ENCODE peak calls at places on chromosomes 11 and 22, in five cellular contexts. Q is body of pancreas, E is IMR-90, B is K562, L is right lobe of liver. J is an unnamed sample.

GRCh38 chr11:33195391-33196190 is 34.3 kb upstream of the CSTF3 start:
- DNase-seq in E (peak; percentile 67), Q (no peak), L (no peak), B (no peak), J (no peak)

GRCh38 chr11:12640926-12641849 is 33.0 kb upstream of the TEAD1 start:
- DNase-seq in L (no peak), B (no peak), E (no peak), Q (no peak), J (peak; percentile 15)

GRCh38 chr11:112417339-112417738 is 156.7 kb upstream of the PLET1 start:
- DNase-seq in E (no peak), L (no peak), B (no peak), Q (no peak), J (no peak)

GRCh38 chr22:47023871-47024270 is 261.4 kb downstream of the TBC1D22A start:
- DNase-seq in Q (no peak), L (no peak), B (no peak), E (no peak), J (no peak)

GRCh38 chr11:97259434-97259833 is 869.6 kb downstream of the JRKL start:
- DNase-seq in B (no peak), Q (no peak), L (no peak), E (no peak), J (no peak)

GRCh38 chr11:45361551-45361950 is 75.4 kb upstream of the SYT13 start:
- DNase-seq in L (no peak), B (no peak), E (no peak), Q (no peak), J (no peak)

GRCh38 chr11:19935507-19935906 is 222.9 kb downstream of the NAV2 start:
- DNase-seq in B (no peak), Q (no peak), L (no peak), E (peak; percentile 86), J (peak; percentile 47)

GRCh38 chr11:120296554-120296953 is 28.5 kb upstream of the TLCD5 start:
- DNase-seq in E (no peak), Q (no peak), L (no peak), B (no peak), J (no peak)

GRCh38 chr11:9002920-9003572 is 755 bp downstream of the NRIP3 start:
- DNase-seq in B (no peak), E (no peak), L (no peak), Q (no peak), J (no peak)

GRCh38 chr11:20821046-20821445 is 151.7 kb downstream of the NELL1 start:
- DNase-seq in Q (no peak), L (no peak), E (no peak), B (no peak), J (no peak)

GRCh38 chr22:50656122-50657070 is 16.2 kb upstream of the SHANK3 start:
- DNase-seq in L (peak; percentile 48), E (peak; percentile 61), B (no peak), Q (no peak), J (peak; percentile 63)

GRCh38 chr22:39462443-39463147 is 5.8 kb downstream of the MGAT3 start:
- DNase-seq in Q (no peak), E (no peak), L (peak; percentile 40), B (peak; percentile 52), J (no peak)

GRCh38 chr11:123300874-123301695 is 106.0 kb upstream of the CLMP start:
- DNase-seq in Q (no peak), L (no peak), B (no peak), E (peak; percentile 68), J (no peak)

GRCh38 chr11:35362571-35362980 is 56.8 kb downstream of the SLC1A2 start:
- DNase-seq in L (no peak), E (peak; percentile 46), Q (no peak), B (no peak), J (no peak)

GRCh38 chr11:75429902-75430691 is 2.9 kb downstream of the KLHL35 start:
- DNase-seq in E (peak; percentile 63), B (no peak), L (no peak), Q (peak; percentile 77), J (no peak)

GRCh38 chr11:134512061-134512460 is 100.0 kb upstream of the B3GAT1 start:
- DNase-seq in E (no peak), B (no peak), L (no peak), Q (no peak), J (no peak)

GRCh38 chr22:43698403-43698802 is 113.7 kb downstream of the EFCAB6 start:
- DNase-seq in B (no peak), L (no peak), Q (no peak), E (no peak), J (no peak)

GRCh38 chr11:123576501-123576900 is 77.9 kb downstream of the SCN3B start:
- DNase-seq in E (no peak), B (no peak), Q (no peak), L (no peak), J (no peak)

GRCh38 chr11:28759311-28759710 is 651.1 kb downstream of the METTL15 start:
- DNase-seq in L (no peak), B (no peak), Q (no peak), E (peak; percentile 59), J (no peak)

GRCh38 chr11:548700-549603 is 11.6 kb downstream of the LMNTD2 start:
- DNase-seq in E (no peak), Q (no peak), L (no peak), B (no peak), J (no peak)

GRCh38 chr11:3338569-3339565 is 40.1 kb downstream of the ZNF195 start:
- DNase-seq in L (no peak), Q (no peak), B (no peak), E (no peak), J (no peak)

GRCh38 chr11:122758974-122759373 is 79.3 kb upstream of the CRTAM start:
- DNase-seq in B (no peak), L (no peak), Q (no peak), E (peak; percentile 18), J (no peak)

GRCh38 chr11:1053121-1053901 is 16.8 kb upstream of the MUC6 start:
- DNase-seq in Q (no peak), E (no peak), L (no peak), B (peak; percentile 50), J (no peak)

GRCh38 chr11:114291381-114291780 is 4.8 kb upstream of the NNMT start:
- DNase-seq in B (no peak), E (peak; percentile 66), Q (no peak), L (peak; percentile 45), J (no peak)

GRCh38 chr11:118975771-118976709 is 4.5 kb downstream of the FOXR1 start:
- DNase-seq in B (no peak), Q (peak; percentile 19), E (no peak), L (no peak), J (no peak)

GRCh38 chr22:36611241-36611976 is 82.4 kb upstream of the EIF3D start:
- DNase-seq in B (no peak), Q (peak; percentile 85), E (no peak), L (no peak), J (no peak)

GRCh38 chr22:20867179-20868099 is 8.6 kb downstream of the SNAP29 start:
- DNase-seq in Q (peak; percentile 34), E (peak; percentile 46), B (peak; percentile 99), L (peak; percentile 89), J (no peak)
- TF ChIP-seq POLR2A in Q (no peak), E (no peak), B (no peak), L (peak; percentile 84), J (no peak)

DNA sequence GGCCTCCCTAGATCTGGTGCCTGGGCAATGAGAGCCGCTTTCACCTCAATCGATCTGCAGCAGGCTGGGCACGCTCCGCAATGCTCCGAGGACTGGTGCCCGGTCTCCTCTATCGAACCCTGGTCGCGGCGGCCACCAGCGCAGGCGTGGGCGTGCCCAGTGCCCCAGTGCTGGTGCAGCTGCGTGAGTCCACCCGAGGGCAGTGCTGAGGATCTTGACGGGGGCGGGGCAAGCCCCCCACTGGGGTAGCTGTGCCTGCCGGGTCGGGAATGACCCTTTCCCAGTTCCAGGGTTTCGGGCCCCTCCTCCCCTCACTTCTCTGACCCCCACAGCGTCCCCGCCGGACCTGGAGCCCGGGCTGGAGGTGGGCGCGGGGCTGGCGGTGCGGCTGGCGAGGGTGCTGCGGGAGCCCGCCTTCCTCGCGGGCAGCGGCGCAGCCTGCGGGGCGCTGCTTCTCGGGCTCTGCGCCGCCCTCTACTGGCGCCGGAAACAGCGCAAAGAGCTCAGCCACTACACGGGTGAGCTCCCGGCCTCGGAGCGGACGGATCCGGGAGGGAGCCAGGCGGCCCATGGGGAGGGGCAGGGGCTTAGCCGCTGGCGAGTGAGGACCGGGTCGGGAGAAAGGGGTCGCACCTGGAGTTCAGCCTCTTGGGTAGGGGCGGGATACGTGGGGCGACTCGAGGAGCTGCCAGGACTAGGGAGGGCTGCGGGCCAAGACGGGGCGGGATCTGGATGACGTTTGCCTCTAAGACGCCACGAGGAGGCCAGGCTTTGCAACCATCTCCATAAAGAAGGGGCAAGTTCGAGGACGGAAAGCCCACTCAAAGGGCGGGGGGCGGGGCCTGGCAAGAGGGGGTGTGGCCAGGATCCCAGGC is 10.9 kb downstream of the ROBO3 start:
- DNase-seq in L (peak; percentile 82), E (peak; percentile 96), Q (peak; percentile 86), B (peak; percentile 88), J (peak; percentile 87)
- TF ChIP-seq POLR2A in L (peak; percentile 64), E (peak; percentile 85), Q (peak; percentile 32), B (peak; percentile 67), J (peak; percentile 31)

DNA sequence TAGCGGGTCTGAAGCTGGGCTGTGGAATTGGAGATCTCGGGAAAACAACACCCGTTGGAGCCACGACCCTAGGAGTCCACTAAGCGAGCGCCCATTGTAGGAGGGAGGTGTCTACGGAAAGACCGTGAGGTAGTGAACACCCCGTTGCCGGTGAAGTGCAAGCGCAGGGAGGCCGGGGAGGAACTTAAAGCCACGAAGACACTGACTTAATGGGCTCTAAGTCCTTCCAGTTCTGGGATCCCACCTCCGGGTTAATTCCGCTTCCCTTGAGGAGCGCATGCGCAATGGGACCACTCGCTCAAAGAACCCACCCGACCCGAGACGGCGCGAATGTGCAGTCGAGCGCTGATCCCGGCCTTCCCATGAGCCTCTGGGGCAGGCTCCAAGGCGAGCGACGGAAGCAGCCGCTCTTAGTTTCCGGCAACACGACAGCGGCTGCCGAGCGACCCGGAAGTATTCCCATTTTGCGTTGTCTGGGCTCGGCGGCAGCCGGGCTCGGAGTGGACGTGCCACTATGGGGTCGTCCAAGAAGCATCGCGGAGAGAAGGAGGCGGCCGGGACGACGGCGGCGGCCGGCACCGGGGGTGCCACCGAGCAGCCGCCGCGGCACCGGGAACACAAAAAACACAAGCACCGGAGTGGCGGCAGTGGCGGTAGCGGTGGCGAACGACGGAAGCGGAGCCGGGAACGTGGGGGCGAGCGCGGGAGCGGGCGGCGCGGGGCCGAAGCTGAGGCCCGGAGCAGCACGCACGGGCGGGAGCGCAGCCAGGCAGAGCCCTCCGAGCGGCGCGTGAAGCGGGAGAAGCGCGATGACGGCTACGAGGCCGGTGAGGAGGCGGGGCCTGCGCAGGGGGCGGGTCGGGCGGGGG is at the start of gene SART1:
- DNase-seq in E (peak; percentile 97), B (peak; percentile 96), Q (peak; percentile 97), L (peak; percentile 98), J (peak; percentile 99)
- TF ChIP-seq POLR2A in E (peak; percentile 89), B (peak; percentile 96), Q (peak; percentile 47), L (peak; percentile 72), J (no peak)

DNA sequence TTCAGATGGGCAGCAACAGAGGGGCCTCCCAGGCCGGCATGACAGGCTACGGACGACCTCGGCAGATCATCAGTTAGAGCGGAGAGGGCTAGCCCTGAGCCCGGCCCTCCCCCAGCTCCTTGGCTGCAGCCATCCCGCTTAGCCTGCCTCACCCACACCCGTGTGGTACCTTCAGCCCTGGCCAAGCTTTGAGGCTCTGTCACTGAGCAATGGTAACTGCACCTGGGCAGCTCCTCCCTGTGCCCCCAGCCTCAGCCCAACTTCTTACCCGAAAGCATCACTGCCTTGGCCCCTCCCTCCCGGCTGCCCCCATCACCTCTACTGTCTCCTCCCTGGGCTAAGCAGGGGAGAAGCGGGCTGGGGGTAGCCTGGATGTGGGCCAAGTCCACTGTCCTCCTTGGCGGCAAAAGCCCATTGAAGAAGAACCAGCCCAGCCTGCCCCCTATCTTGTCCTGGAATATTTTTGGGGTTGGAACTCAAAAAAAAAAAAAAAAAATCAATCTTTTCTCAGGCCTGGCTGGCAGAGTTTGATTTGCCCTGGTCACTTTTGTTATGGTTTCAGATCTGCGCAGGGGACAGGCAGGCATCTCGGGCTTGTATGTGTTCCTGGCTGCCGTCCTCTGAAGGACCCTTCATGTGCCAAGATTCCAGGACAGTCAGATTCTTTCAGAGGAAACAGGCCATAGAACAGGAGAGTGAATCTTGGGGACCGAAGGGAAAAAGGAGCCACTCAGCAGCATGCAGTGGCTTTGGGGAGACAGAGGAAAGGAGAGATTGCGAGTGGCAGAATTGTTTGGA is 5.3 kb downstream of the TAGLN start:
- DNase-seq in L (no peak), Q (no peak), E (no peak), B (no peak), J (no peak)
- TF ChIP-seq POLR2A in L (no peak), Q (no peak), E (no peak), B (no peak), J (no peak)